ENCODE peak calls at places on chromosomes 1 and 21, in five cellular contexts. N, J, Y, R and B are unnamed samples. For H3K36me3, the result is how much of the 10 kb centered on the place peaks cover.

GRCh38 chr1:195376190-195376589 is 1232.0 kb downstream of the KCNT2 start:
- DNase-seq in N (peak), J (no peak), Y (peak), R (no peak), B (no peak)

GRCh38 chr1:20355101-20355827 is 64.6 kb downstream of the VWA5B1 start:
- DNase-seq in N (no peak), J (no peak), Y (no peak), R (no peak), B (no peak)

GRCh38 chr1:33274446-33274845 is 18.2 kb downstream of the ZNF362 start:
- DNase-seq in N (no peak), J (no peak), Y (no peak), R (no peak), B (no peak)

GRCh38 chr1:172763088-172763487 is 104.2 kb downstream of the FASLG start:
- DNase-seq in N (no peak), J (no peak), Y (no peak), R (no peak), B (no peak)

GRCh38 chr1:201126463-201126831 is 537 bp downstream of the ASCL5 start:
- DNase-seq in N (no peak), J (no peak), Y (no peak), R (no peak), B (no peak)

GRCh38 chr1:231266811-231267322 is 25.9 kb downstream of the GNPAT start:
- DNase-seq in N (peak), J (no peak), Y (no peak), R (no peak), B (peak)

GRCh38 chr1:197614916-197615692 is 160.2 kb downstream of the DENND1B start:
- DNase-seq in N (peak), J (peak), Y (peak), R (no peak), B (peak)

GRCh38 chr1:180237850-180238476 is 7.9 kb downstream of the LHX4 start:
- DNase-seq in N (no peak), J (no peak), Y (no peak), R (no peak), B (no peak)

GRCh38 chr1:247962911-247963588 is 2.0 kb upstream of the OR2AK2 start:
- DNase-seq in N (no peak), J (no peak), Y (no peak), R (no peak), B (no peak)

GRCh38 chr1:108121361-108122143 is 78.6 kb downstream of the SLC25A24 start:
- DNase-seq in N (peak), J (no peak), Y (peak), R (no peak), B (peak)

GRCh38 chr1:190001187-190001586 is 476.5 kb downstream of the BRINP3 start:
- DNase-seq in N (peak), J (no peak), Y (no peak), R (no peak), B (peak)

GRCh38 chr1:19764848-19765247 is 34.9 kb downstream of the TMCO4 start:
- DNase-seq in N (no peak), J (no peak), Y (peak), R (no peak), B (no peak)

GRCh38 chr1:150626150-150626549 is 3.3 kb downstream of the ENSA start:
- DNase-seq in N (no peak), J (no peak), Y (no peak), R (no peak), B (no peak)

GRCh38 chr1:25651824-25652741 is 35.5 kb downstream of the MAN1C1 start:
- DNase-seq in N (no peak), J (no peak), Y (no peak), R (no peak), B (no peak)

GRCh38 chr1:54220004-54220811 is 20.2 kb downstream of the MRPL37 start:
- DNase-seq in N (peak), J (no peak), Y (no peak), R (no peak), B (peak)

GRCh38 chr1:245085508-245086095 is 69.2 kb upstream of the KIF26B start:
- DNase-seq in N (peak), J (no peak), Y (peak), R (no peak), B (peak)

GRCh38 chr1:22930235-22930912 is 42.3 kb downstream of the LACTBL1 start:
- DNase-seq in N (peak), J (peak), Y (peak), R (peak), B (peak)

GRCh38 chr1:112697781-112698201 is 9.1 kb downstream of the RHOC start:
- DNase-seq in N (no peak), J (no peak), Y (no peak), R (no peak), B (no peak)

GRCh38 chr1:112699425-112700144 is 7.3 kb downstream of the RHOC start:
- DNase-seq in N (no peak), J (no peak), Y (no peak), R (no peak), B (peak)

GRCh38 chr1:112696578-112697320 is 10.2 kb downstream of the RHOC start:
- DNase-seq in N (no peak), J (no peak), Y (no peak), R (no peak), B (no peak)

GRCh38 chr1:112700290-112701226 is 6.4 kb downstream of the RHOC start:
- DNase-seq in N (peak), J (no peak), Y (peak), R (peak), B (peak)

GRCh38 chr1:112698366-112699310 is 8.3 kb downstream of the RHOC start:
- DNase-seq in N (no peak), J (no peak), Y (peak), R (no peak), B (no peak)
- H3K36me3 ChIP-seq in N (half or more), J (half or more), Y (half or more), R (under half), B (half or more)

GRCh38 chr1:167542109-167543032 is 11.2 kb downstream of the CREG1 start:
- DNase-seq in N (no peak), J (no peak), Y (no peak), R (no peak), B (no peak)
- H3K4me2 ChIP-seq in N (no peak), J (no peak), Y (no peak), R (no peak), B (no peak)

DNA sequence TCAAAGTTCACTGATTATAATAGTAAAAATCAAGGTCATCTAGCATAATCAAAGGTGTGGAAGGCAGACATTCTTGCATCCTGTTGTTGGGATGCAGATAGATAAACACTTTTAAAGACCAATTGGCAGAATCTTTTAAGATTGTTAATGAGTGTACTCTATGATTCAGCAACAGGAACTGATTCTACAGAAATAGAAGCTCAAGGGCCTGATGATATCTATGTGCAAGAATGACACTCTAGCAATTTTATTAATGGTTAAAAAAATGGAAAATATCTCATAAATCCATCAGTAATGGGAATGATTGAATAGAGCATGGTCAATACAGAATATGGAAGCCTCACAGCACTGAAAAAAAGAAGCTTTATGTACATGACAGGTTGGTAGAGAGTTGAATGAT is 2.2 kb upstream of the ATP1A4 start:
- DNase-seq in N (peak), J (no peak), Y (no peak), R (no peak), B (no peak)
- H3K14ac ChIP-seq in N (no peak), J (no peak), Y (no peak), R (no peak), B (no peak)

GRCh38 chr1:9680091-9680490 is 28.6 kb downstream of the PIK3CD start:
- DNase-seq in N (no peak), J (no peak), Y (no peak), R (no peak), B (no peak)

GRCh38 chr1:9671377-9672140 is 20.0 kb downstream of the PIK3CD start:
- DNase-seq in N (peak), J (no peak), Y (no peak), R (no peak), B (no peak)

GRCh38 chr1:9672444-9672843 is 20.9 kb downstream of the PIK3CD start:
- DNase-seq in N (no peak), J (no peak), Y (no peak), R (no peak), B (no peak)

GRCh38 chr1:9676815-9677393 is 25.4 kb downstream of the PIK3CD start:
- DNase-seq in N (no peak), J (no peak), Y (no peak), R (no peak), B (no peak)

GRCh38 chr1:9675393-9675792 is 23.9 kb downstream of the PIK3CD start:
- DNase-seq in N (no peak), J (no peak), Y (peak), R (no peak), B (no peak)
- H3K36me3 ChIP-seq in N (under half), J (under half), Y (under half), R (under half), B (under half)

GRCh38 chr1:15748264-15748663 is 6.0 kb downstream of the TMEM82 start:
- DNase-seq in N (no peak), J (no peak), Y (no peak), R (no peak), B (no peak)

GRCh38 chr1:15744122-15744679 is 1.9 kb downstream of the TMEM82 start:
- DNase-seq in N (no peak), J (no peak), Y (no peak), R (no peak), B (no peak)

GRCh38 chr1:15748690-15749398 is 6.5 kb downstream of the TMEM82 start:
- DNase-seq in N (no peak), J (no peak), Y (peak), R (no peak), B (no peak)

GRCh38 chr1:15749399-15750291 is 7.3 kb downstream of the TMEM82 start:
- DNase-seq in N (no peak), J (no peak), Y (no peak), R (no peak), B (no peak)

DNA sequence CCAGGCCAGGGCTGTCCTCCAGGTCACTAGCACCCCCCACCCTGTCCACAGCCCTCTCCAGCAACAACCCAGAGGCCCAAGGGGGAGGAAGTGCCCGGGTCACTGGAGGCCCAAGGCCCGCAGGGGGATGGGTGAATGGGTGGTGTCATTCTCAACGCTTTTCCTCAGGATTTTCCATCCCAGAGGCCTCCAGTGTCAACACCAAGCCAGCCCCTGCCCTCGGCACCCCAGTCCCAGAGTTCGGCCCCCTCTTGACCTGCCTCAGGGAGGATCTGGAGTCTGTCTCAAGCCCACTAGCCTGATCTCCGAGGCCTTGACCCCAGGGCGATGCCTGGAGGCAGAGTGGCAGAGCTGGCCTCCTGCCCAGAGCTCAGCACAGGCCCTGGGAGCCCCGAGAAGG is 5.1 kb downstream of the TMEM82 start:
- DNase-seq in N (no peak), J (no peak), Y (no peak), R (no peak), B (no peak)
- H3K4me2 ChIP-seq in N (no peak), J (no peak), Y (no peak), R (no peak), B (no peak)

GRCh38 chr21:32412162-32412997 is at the start of gene EVA1C:
- DNase-seq in N (peak), J (no peak), Y (no peak), R (no peak), B (no peak)
- H3K14ac ChIP-seq in N (peak), J (no peak), Y (no peak), R (no peak), B (peak)

GRCh38 chr1:114728553-114728952 is 12.0 kb upstream of the NRAS start:
- DNase-seq in N (no peak), J (no peak), Y (no peak), R (no peak), B (no peak)

GRCh38 chr1:114735479-114735878 is 18.9 kb upstream of the NRAS start:
- DNase-seq in N (no peak), J (no peak), Y (no peak), R (no peak), B (no peak)

GRCh38 chr1:114723915-114724314 is 7.3 kb upstream of the NRAS start:
- DNase-seq in N (no peak), J (no peak), Y (no peak), R (no peak), B (no peak)

GRCh38 chr1:114725230-114725629 is 8.7 kb upstream of the NRAS start:
- DNase-seq in N (peak), J (no peak), Y (no peak), R (no peak), B (peak)

DNA sequence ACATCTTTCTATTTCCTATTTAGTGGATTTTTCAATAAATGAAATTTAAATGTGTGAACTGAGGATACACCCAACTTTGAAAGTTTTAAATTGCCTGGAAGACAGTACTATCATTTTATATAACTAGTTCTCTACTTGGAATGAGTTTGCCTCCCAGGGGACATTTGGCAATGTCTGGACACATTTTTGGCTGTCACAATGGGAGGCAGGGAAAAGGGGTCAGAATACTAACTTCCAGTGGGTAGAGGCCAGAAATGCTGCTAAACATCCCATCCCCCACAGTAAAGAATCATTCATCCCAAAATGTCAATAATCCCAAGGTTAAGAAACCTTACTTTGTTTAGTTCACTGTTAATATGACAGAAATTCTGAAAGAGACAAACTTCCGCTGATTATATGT is 13.2 kb upstream of the NRAS start:
- DNase-seq in N (no peak), J (no peak), Y (no peak), R (no peak), B (no peak)
- H3K36me3 ChIP-seq in N (under half), J (half or more), Y (under half), R (half or more), B (half or more)

GRCh38 chr21:28280611-28281010 is 712.1 kb downstream of the LTN1 start:
- DNase-seq in N (no peak), J (no peak), Y (no peak), R (no peak), B (no peak)

DNA sequence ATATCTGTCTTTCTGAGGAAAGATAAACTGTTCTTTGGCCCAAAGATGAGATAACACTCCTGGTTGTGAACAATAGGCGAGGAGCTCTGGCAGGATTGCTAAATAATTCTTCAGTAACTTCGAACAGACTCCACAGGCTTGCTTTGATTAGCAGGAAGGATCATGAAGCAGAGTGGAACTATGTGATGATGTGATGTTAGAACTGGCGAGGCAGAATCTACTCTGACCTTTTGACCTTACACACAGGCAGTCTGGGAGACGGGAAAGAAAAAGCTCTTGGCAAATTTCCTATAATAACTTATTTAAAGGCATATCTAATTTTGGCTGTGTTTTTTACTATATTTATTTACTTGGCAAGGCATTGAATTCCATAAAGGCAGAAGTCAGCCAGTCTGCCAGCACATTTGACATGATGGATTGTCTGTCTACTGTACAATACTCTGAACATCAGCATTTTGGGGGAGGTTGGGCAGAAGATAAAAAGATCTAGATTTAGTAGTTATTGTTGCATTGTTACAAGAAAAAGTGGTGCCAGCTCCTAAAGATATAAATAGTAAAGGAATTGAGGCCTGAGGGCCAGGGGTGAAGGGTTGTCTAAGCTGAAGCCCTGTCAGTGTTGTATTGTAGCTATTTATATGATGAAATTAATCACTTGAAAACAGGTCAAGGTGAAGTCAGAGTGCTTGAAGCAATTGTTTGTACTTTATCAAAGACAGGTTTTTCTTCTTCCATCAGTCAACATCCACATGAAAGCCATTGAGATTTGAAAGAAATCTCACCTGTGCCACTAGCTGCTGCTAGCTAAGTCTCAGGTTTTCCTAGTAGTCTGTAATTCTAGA is 708.8 kb downstream of the LTN1 start:
- DNase-seq in N (peak), J (no peak), Y (no peak), R (no peak), B (peak)
- H3K4me2 ChIP-seq in N (peak), J (no peak), Y (peak), R (no peak), B (no peak)

DNA sequence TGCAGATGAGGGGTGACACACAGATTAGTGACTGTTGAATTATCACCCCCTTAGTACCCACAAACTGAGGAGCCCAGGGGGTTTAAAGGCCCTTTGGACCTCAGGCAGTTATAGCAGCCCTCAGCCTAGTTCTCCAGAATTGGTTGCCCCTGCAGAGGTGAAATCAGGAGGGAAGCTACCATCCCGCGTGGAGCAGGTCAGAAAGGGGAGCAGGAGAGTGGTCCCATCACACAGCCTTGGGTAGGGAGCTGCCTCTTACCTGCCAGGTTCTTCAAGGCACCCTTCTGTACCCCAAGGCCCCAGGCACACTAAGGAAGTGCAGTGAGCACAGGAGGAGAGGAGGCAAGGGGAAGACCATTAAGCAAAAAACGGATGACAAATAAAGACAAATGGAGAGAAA is 121.2 kb upstream of the TNR start:
- DNase-seq in N (no peak), J (no peak), Y (no peak), R (no peak), B (no peak)
- H3K14ac ChIP-seq in N (no peak), J (no peak), Y (no peak), R (no peak), B (no peak)

DNA sequence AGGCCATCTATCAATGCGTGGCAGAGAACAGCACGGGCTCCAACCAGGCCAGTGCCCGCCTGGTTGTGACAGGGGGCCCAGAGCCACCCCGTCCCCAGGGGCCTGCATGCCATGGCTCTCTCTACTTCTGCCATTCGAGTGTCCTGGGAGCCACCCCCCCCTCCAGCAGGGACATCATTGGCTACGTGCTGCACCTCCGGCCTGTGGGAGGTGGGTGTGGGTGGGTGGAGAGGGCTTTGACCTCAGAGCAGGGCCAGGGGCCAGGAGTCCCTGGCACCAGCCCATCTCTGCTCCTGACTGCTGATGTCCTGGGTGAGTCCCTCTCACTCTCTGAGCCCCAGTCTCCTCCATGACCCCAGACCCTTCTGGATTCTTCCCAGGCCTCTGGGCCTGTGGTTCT is 25.3 kb downstream of the SLC27A3 start:
- DNase-seq in N (no peak), J (no peak), Y (no peak), R (no peak), B (no peak)
- H3K36me3 ChIP-seq in N (under half), J (half or more), Y (under half), R (under half), B (under half)